ENCODE peak calls at places on chromosomes 1 and 21, in six cellular contexts. Z is fibroblast of pulmonary artery, R is right atrium auricular region, O is mucosa of descending colon, F is stomach, C is neural progenitor cell. J is an unnamed sample.

GRCh38 chr1:18091660-18092446 is 15.7 kb upstream of the IGSF21 start:
- DNase-seq in Z (peak), C (no peak), F (no peak), O (no peak), R (peak), J (peak)

GRCh38 chr1:39957299-39958020 is 2.5 kb downstream of the MFSD2A start:
- DNase-seq in C (no peak), O (no peak), F (no peak), Z (peak), R (no peak), J (peak)

GRCh38 chr1:75725861-75726361 is 1.4 kb downstream of the ACADM start:
- DNase-seq in C (no peak), R (no peak), F (peak), Z (no peak), O (peak), J (peak)

GRCh38 chr1:91891969-91892368 is 6.0 kb upstream of the TGFBR3 start:
- DNase-seq in O (no peak), R (no peak), Z (peak), F (no peak), C (peak), J (peak)

GRCh38 chr1:188904201-188904600 is 1573.5 kb downstream of the BRINP3 start:
- DNase-seq in F (no peak), Z (no peak), O (no peak), R (no peak), C (no peak), J (no peak)

GRCh38 chr1:107264561-107264960 is 123.7 kb downstream of the NTNG1 start:
- DNase-seq in C (no peak), O (no peak), Z (no peak), R (no peak), F (no peak), J (no peak)

GRCh38 chr1:45493116-45493697 is 2.2 kb upstream of the TESK2 start:
- DNase-seq in Z (peak), R (peak), O (no peak), C (peak), F (peak), J (peak)

GRCh38 chr1:7408771-7409150 is 362.3 kb upstream of the VAMP3 start:
- DNase-seq in C (no peak), Z (no peak), R (peak), F (peak), O (no peak), J (no peak)

GRCh38 chr1:167374014-167374413 is 144.3 kb downstream of the CD247 start:
- DNase-seq in R (no peak), F (no peak), O (no peak), Z (no peak), C (peak), J (no peak)

GRCh38 chr1:3409737-3410434 is 44.6 kb upstream of the ARHGEF16 start:
- DNase-seq in O (no peak), F (peak), C (peak), Z (peak), R (peak), J (peak)

GRCh38 chr1:94001397-94002045 is 92.3 kb upstream of the GCLM start:
- DNase-seq in Z (no peak), O (no peak), R (peak), F (no peak), C (no peak), J (no peak)
- TF ChIP-seq CTCF in Z (no peak), O (no peak), R (no peak), F (no peak), C (no peak), J (no peak)

GRCh38 chr21:29208666-29209059 is 78.2 kb downstream of the MAP3K7CL start:
- DNase-seq in F (no peak), O (no peak), R (no peak), C (no peak), Z (peak), J (peak)
- H3K4me3 ChIP-seq in F (no peak), O (no peak), R (no peak), C (no peak), Z (peak), J (no peak)

GRCh38 chr1:149942207-149942606 is 5.5 kb upstream of the MTMR11 start:
- DNase-seq in Z (peak), O (no peak), C (peak), R (no peak), F (no peak), J (peak)
- TF ChIP-seq CTCF in Z (peak), O (no peak), C (peak), R (peak), F (no peak), J (peak)

DNA sequence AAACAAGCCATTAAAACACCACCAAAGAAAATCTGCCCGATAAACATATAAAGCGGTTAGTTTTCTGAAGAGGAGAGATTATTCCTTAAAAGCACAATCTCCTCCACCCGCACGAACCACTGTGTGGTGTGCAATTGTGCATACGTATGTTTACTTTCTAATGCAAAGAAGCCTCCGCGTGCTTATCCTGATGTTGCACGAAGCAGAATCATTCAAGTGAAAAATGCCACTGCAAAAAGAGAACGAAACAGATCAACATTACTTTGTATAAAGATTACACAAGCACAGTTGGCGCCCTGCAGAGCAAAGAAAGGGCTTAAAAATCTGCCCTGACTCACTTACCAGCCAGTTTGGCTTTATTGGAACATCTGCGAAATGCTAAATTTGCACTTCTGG is 166.8 kb downstream of the ZNF281 start:
- DNase-seq in R (no peak), F (no peak), Z (no peak), O (no peak), C (peak), J (no peak)
- H3K4me3 ChIP-seq in R (no peak), F (peak), Z (no peak), O (no peak), C (no peak), J (no peak)

GRCh38 chr1:101136739-101137138 is 100.1 kb upstream of the S1PR1 start:
- DNase-seq in F (no peak), O (no peak), Z (peak), C (peak), R (no peak), J (peak)
- TF ChIP-seq CTCF in F (no peak), O (no peak), Z (peak), C (peak), R (peak), J (peak)

GRCh38 chr21:44510508-44511218 is 29.3 kb downstream of the KRTAP10-1 start:
- DNase-seq in O (peak), R (no peak), F (peak), C (peak), Z (peak), J (peak)
- H3K4me3 ChIP-seq in O (no peak), R (no peak), F (peak), C (peak), Z (no peak), J (no peak)

DNA sequence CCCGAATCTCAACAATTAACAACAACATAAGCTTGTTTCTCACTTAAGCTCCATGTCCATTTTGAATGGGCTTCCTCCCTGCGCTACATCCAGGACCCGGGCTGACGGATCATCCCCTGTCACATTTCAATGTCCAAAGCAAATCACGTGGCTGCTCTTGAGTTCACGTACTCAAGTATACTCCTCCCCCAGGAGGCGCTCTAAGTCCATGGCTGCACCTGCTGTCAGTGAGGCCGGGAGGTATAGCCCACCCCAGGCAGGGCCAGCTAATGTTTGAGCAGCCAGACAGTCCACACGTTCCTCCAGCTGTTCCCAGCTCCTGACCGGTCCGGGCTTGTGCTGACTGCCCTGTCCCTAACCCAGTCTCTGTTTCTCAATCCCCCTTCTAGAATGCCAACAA is 220.8 kb downstream of the SLC35F3 start:
- DNase-seq in Z (no peak), F (no peak), R (no peak), O (no peak), C (peak), J (no peak)
- TF ChIP-seq CTCF in Z (peak), F (no peak), R (no peak), O (no peak), C (peak), J (no peak)

DNA sequence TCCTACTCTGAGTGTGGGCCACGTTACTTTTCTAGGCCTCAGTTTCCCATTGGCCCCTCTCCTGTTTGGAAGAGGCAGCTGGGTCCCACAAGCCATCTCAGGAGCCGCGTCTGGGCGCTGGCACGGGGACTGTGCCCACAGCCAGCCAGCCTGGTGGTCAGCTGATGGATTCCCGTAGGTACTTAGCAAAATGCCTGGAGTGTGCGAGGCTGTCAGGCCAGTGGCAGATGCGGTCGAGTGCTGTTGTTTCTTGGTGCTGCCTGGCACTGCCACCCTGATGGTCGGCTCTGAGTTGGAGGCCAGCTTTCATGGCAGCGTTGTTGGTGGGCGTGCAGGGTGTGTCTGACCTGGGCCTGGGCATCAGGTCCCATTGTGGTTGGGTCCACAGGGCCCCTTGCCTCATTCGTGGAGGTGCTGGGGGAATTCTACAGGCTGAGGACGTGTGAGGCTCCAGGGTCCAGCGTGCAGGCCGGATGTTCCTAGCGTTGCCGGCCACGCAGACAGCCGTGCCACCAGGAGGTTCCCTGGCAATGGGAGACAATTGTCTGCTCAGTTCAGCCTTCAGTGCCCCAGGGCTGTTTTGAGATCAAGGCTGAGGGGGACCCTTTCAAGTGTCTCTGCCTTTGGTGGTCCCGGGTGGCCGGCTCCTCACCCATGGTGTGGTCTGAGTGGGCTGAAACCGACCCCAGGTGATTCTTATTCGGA is 20.9 kb downstream of the SKI start:
- DNase-seq in O (no peak), F (no peak), C (no peak), R (no peak), Z (no peak), J (no peak)
- H3K4me3 ChIP-seq in O (no peak), F (no peak), C (no peak), R (no peak), Z (no peak), J (no peak)

GRCh38 chr1:80214888-80215540 is 1208.5 kb upstream of the ADGRL4 start:
- DNase-seq in Z (no peak), O (no peak), C (no peak), F (no peak), R (no peak), J (no peak)

GRCh38 chr1:80221319-80221718 is 1214.8 kb upstream of the ADGRL4 start:
- DNase-seq in Z (no peak), R (no peak), F (no peak), O (no peak), C (no peak), J (no peak)

GRCh38 chr1:80212958-80213357 is 1206.4 kb upstream of the ADGRL4 start:
- DNase-seq in F (no peak), R (no peak), Z (no peak), O (no peak), C (peak), J (no peak)

GRCh38 chr1:80217377-80217986 is 1211.0 kb upstream of the ADGRL4 start:
- DNase-seq in Z (peak), C (peak), R (no peak), F (no peak), O (no peak), J (peak)

GRCh38 chr1:80218112-80218511 is 1211.6 kb upstream of the ADGRL4 start:
- DNase-seq in Z (peak), O (no peak), R (no peak), F (no peak), C (peak), J (peak)
- TF ChIP-seq CTCF in Z (peak), O (peak), R (peak), F (no peak), C (peak), J (peak)